ENCODE peak calls at places on chromosomes 1 and 21, in eight cellular contexts. R is RWPE2, N is psoas muscle, J is adrenal gland, B is ovary, Z is PC-9, I is thyroid gland, M is fibroblast of the aortic adventitia. E is an unnamed sample.

GRCh38 chr1:103333141-103333540 is 192.4 kb upstream of the RNPC3 start:
- DNase-seq in R (no peak), Z (no peak), J (no peak), I (no peak), B (no peak), N (no peak), M (no peak), E (no peak)

GRCh38 chr21:31326478-31327247 is 17.4 kb downstream of the TIAM1 start:
- DNase-seq in Z (no peak), J (no peak), M (peak), I (no peak), R (no peak), N (no peak), B (no peak), E (no peak)

GRCh38 chr1:29643838-29644440 is 407.6 kb downstream of the PTPRU start:
- DNase-seq in R (no peak), I (no peak), Z (no peak), N (no peak), M (no peak), J (no peak), B (no peak), E (no peak)

GRCh38 chr1:207999274-207999915 is 88.5 kb upstream of the CD34 start:
- DNase-seq in N (no peak), R (no peak), I (no peak), J (no peak), M (no peak), B (no peak), Z (no peak), E (no peak)

GRCh38 chr1:151936203-151936602 is 26.9 kb upstream of the THEM4 start:
- DNase-seq in N (no peak), B (no peak), Z (no peak), R (no peak), I (no peak), M (no peak), J (no peak), E (no peak)

GRCh38 chr1:112472142-112472541 is 36.6 kb upstream of the WNT2B start:
- DNase-seq in N (no peak), I (no peak), B (no peak), Z (peak), R (no peak), J (no peak), M (no peak), E (no peak)

GRCh38 chr1:89556716-89557442 is 32.2 kb downstream of the LRRC8B start:
- DNase-seq in M (no peak), I (no peak), Z (no peak), N (no peak), B (no peak), R (no peak), J (peak), E (no peak)

GRCh38 chr1:80799457-80799856 is 1001.3 kb upstream of the ADGRL2 start:
- DNase-seq in J (no peak), I (no peak), M (no peak), N (no peak), B (no peak), R (no peak), Z (no peak), E (no peak)

GRCh38 chr1:87805661-87806376 is 477.1 kb downstream of the LMO4 start:
- DNase-seq in B (no peak), Z (peak), N (no peak), I (peak), M (peak), R (no peak), J (no peak), E (no peak)

GRCh38 chr1:114352797-114353196 is 158.2 kb downstream of the TRIM33 start:
- DNase-seq in B (no peak), M (peak), J (no peak), Z (no peak), N (no peak), I (no peak), R (no peak), E (no peak)

GRCh38 chr1:97778718-97779117 is 142.1 kb downstream of the DPYD start:
- DNase-seq in R (no peak), M (peak), I (no peak), N (no peak), Z (no peak), J (no peak), B (no peak), E (no peak)

GRCh38 chr1:1059494-1060280 is 14.4 kb downstream of the RNF223 start:
- DNase-seq in Z (peak), R (no peak), I (peak), N (peak), B (peak), J (peak), M (peak), E (peak)

GRCh38 chr21:28636988-28637691 is 355.5 kb downstream of the LTN1 start:
- DNase-seq in B (no peak), N (no peak), M (peak), Z (peak), J (no peak), R (peak), I (no peak), E (peak)

GRCh38 chr1:241642593-241642944 is 2.4 kb upstream of the CHML start:
- DNase-seq in M (no peak), I (no peak), Z (no peak), B (no peak), J (no peak), R (no peak), N (no peak), E (no peak)

GRCh38 chr1:151537112-151537511 is 3.0 kb upstream of the TUFT1 start:
- DNase-seq in I (no peak), R (peak), M (peak), N (no peak), B (no peak), J (peak), Z (peak), E (peak)

GRCh38 chr1:98967122-98967521 is 37.5 kb downstream of the PLPPR5 start:
- DNase-seq in B (no peak), M (no peak), N (no peak), R (no peak), J (no peak), I (no peak), Z (no peak), E (no peak)

GRCh38 chr1:17829579-17829978 is 74.4 kb downstream of the ACTL8 start:
- DNase-seq in Z (no peak), I (peak), J (no peak), B (no peak), M (no peak), N (no peak), R (no peak), E (no peak)

GRCh38 chr21:36567216-36567917 is 87.4 kb upstream of the CLDN14 start:
- DNase-seq in N (no peak), B (no peak), R (no peak), I (no peak), M (peak), Z (no peak), J (no peak), E (no peak)

GRCh38 chr21:29133241-29133640 is 2.8 kb downstream of the MAP3K7CL start:
- DNase-seq in I (no peak), N (no peak), Z (no peak), R (no peak), B (no peak), M (no peak), J (no peak), E (no peak)

GRCh38 chr21:44290327-44291077 is 4.8 kb downstream of the AIRE start:
- DNase-seq in J (no peak), R (no peak), M (no peak), I (no peak), B (no peak), Z (no peak), N (peak), E (no peak)

GRCh38 chr21:44289381-44290010 is 3.8 kb downstream of the AIRE start:
- DNase-seq in N (peak), B (no peak), J (no peak), M (no peak), I (no peak), Z (no peak), R (no peak), E (no peak)

GRCh38 chr21:44286716-44287632 is 1.3 kb downstream of the AIRE start:
- DNase-seq in N (peak), I (no peak), M (no peak), B (no peak), R (no peak), J (no peak), Z (no peak), E (no peak)

GRCh38 chr21:44286086-44286715 is 525 bp downstream of the AIRE start:
- DNase-seq in M (no peak), J (no peak), R (no peak), N (peak), Z (no peak), I (no peak), B (no peak), E (no peak)

DNA sequence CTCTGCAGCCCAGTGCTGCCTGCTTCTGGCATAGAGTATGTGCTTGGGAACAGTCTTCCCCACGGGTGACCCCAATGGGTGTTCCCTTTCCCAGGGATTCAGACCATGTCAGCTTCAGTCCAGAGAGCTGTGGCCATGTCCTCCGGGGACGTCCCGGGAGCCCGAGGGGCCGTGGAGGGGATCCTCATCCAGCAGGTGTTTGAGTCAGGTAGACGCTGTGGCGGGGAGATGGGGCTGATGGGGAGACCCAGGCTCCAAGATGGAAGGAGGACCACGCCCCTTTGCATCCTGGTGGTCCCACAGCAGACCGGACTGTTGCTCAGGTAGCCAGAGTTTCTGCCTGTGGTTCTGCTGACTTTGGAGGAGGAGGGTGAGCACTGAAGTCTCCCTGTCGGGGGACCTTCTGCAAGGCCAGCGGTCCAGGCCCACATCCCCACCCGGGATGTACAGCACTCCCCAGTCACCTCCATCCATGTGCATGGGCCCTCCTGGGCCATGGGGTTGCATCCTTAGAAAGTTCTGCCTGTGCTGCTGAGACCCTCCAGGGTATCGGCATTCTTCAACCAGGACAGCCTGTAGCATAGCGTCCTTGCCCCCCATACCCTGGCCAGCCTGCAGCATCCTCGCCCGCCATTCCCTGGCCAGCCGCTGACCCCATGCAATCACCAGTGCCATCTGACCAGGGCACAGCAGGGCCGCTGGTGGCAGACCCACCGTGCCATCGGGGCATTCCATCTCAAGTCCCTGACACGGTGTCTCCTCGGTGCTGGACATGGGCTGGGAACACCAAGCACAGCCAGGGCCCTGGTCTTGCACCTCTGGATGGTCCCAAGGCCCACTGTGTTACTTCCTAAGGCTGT is 2.8 kb downstream of the AIRE start:
- DNase-seq in Z (no peak), B (no peak), M (no peak), R (no peak), J (no peak), N (peak), I (no peak), E (no peak)
- TF ChIP-seq CTCF in Z (no peak), B (no peak), M (no peak), R (no peak), J (no peak), N (no peak), I (no peak), E (no peak)

GRCh38 chr1:45016767-45017166 is 4.7 kb downstream of the UROD start:
- DNase-seq in R (no peak), J (no peak), N (no peak), I (no peak), M (no peak), B (no peak), Z (no peak), E (no peak)

GRCh38 chr1:45014403-45015028 is 2.5 kb downstream of the UROD start:
- DNase-seq in M (peak), R (no peak), Z (peak), N (peak), J (peak), I (peak), B (peak), E (peak)

GRCh38 chr1:45015683-45016082 is 3.6 kb downstream of the UROD start:
- DNase-seq in B (no peak), M (no peak), N (no peak), J (no peak), Z (no peak), R (no peak), I (no peak), E (no peak)

GRCh38 chr1:45016090-45016697 is 4.1 kb downstream of the UROD start:
- DNase-seq in J (no peak), Z (no peak), R (no peak), I (no peak), B (no peak), M (no peak), N (no peak), E (no peak)

DNA sequence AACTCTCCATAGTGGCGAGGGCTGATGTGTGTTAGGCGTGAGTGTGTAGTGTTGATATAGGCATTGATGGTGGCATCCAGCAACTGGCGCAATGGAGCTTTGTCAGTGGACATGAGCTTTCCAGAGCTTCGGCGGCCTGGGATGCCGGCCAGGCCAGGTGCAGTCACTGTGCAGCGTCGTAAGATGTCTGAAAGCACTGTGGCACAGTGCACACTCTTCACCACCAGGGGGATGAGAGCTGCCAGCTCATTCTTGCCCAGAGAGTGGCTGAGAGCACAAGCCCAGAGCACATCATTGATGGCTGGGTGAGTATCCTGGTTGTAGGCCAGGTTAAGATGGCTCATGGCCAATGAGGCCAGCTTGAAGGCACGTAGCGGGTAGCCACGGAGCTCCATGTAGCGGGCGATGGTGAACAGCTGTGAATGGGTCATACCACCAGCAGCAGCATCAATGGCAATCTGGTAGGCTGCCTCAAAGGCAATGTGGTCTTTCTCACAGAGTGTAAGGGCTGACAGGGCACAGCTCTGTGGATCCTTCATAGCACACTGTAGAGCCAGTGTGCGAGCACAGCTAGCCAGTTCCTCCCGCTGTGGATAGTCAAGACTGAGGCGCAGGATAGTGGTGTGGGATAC is 6.7 kb downstream of the UROD start:
- DNase-seq in Z (peak), I (peak), B (peak), J (peak), M (peak), R (no peak), N (no peak), E (peak)
- TF ChIP-seq CTCF in Z (peak), I (peak), B (no peak), J (peak), M (peak), R (peak), N (peak), E (peak)

GRCh38 chr1:100573960-100574359 is 36.0 kb downstream of the GPR88 start:
- DNase-seq in Z (no peak), R (no peak), I (no peak), J (no peak), M (no peak), B (no peak), N (no peak), E (no peak)

GRCh38 chr1:100569888-100570287 is 31.9 kb downstream of the GPR88 start:
- DNase-seq in B (no peak), R (no peak), M (no peak), Z (no peak), N (no peak), J (no peak), I (no peak), E (no peak)

GRCh38 chr1:100580446-100580845 is 42.5 kb downstream of the GPR88 start:
- DNase-seq in B (no peak), Z (no peak), J (no peak), N (no peak), R (no peak), I (no peak), M (no peak), E (no peak)

GRCh38 chr1:100578201-100578600 is 40.3 kb downstream of the GPR88 start:
- DNase-seq in J (no peak), M (no peak), I (no peak), R (no peak), B (no peak), N (no peak), Z (no peak), E (peak)

DNA sequence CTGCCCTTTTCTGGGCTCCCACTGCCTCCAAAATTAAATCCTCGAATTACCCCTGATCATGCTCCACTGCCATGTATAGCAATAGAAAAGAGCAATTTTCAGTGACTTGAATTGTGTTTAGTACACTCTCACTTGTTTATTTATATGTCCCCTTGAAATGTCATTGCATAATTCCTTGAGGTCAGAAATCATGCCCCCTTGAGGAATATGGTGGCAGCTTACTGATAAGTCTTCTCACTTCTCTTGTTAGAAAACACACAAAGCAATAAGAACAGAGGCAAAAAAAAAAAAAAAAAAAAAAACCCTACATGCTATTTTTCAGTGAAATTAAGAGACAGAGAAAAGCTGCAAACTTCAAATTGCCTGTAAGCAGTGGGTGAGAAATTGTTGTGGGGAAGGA is 37.5 kb downstream of the GPR88 start:
- DNase-seq in B (no peak), R (no peak), I (no peak), Z (no peak), J (no peak), N (no peak), M (no peak), E (no peak)
- TF ChIP-seq CTCF in B (no peak), R (no peak), I (no peak), Z (peak), J (no peak), N (no peak), M (no peak), E (no peak)

GRCh38 chr1:30877205-30877912 is 31.2 kb downstream of the SDC3 start:
- DNase-seq in N (peak), R (no peak), I (peak), Z (no peak), J (peak), M (peak), B (peak), E (peak)

GRCh38 chr1:30875916-30876315 is 32.6 kb downstream of the SDC3 start:
- DNase-seq in B (no peak), M (no peak), J (no peak), Z (no peak), I (no peak), N (no peak), R (no peak), E (no peak)

GRCh38 chr1:30878016-30878415 is 30.5 kb downstream of the SDC3 start:
- DNase-seq in N (no peak), B (no peak), M (no peak), J (no peak), Z (no peak), R (no peak), I (no peak), E (no peak)

GRCh38 chr1:30875197-30875596 is 33.4 kb downstream of the SDC3 start:
- DNase-seq in B (no peak), M (no peak), N (no peak), I (no peak), Z (no peak), R (no peak), J (no peak), E (no peak)

GRCh38 chr1:30876451-30877204 is 31.9 kb downstream of the SDC3 start:
- DNase-seq in R (no peak), B (no peak), J (no peak), M (no peak), I (no peak), Z (no peak), N (no peak), E (no peak)
- TF ChIP-seq CTCF in R (no peak), B (no peak), J (peak), M (peak), I (no peak), Z (no peak), N (no peak), E (peak)

GRCh38 chr1:60949826-60950197 is 132.5 kb upstream of the NFIA start:
- DNase-seq in Z (no peak), N (no peak), I (no peak), B (no peak), R (no peak), M (no peak), J (no peak), E (no peak)
- TF ChIP-seq CTCF in Z (no peak), N (no peak), I (no peak), B (no peak), R (no peak), M (no peak), J (no peak), E (no peak)

GRCh38 chr1:20648946-20649345 is 12.2 kb downstream of the DDOST start:
- DNase-seq in M (no peak), Z (no peak), J (no peak), B (no peak), N (no peak), R (no peak), I (no peak), E (no peak)

GRCh38 chr1:20652300-20652699 is 8.9 kb downstream of the DDOST start:
- DNase-seq in M (no peak), B (no peak), J (no peak), N (no peak), R (no peak), I (no peak), Z (no peak), E (no peak)

GRCh38 chr1:20657024-20657423 is 4.1 kb downstream of the DDOST start:
- DNase-seq in M (no peak), I (no peak), Z (no peak), J (no peak), R (no peak), N (no peak), B (no peak), E (no peak)

GRCh38 chr1:20658166-20658915 is 2.8 kb downstream of the DDOST start:
- DNase-seq in Z (no peak), R (no peak), N (no peak), I (no peak), J (no peak), M (no peak), B (no peak), E (no peak)

GRCh38 chr1:20654104-20654690 is 7.0 kb downstream of the DDOST start:
- DNase-seq in Z (no peak), J (peak), R (no peak), I (no peak), N (peak), M (peak), B (no peak), E (no peak)
- TF ChIP-seq CTCF in Z (no peak), J (no peak), R (no peak), I (no peak), N (no peak), M (no peak), B (no peak), E (no peak)

GRCh38 chr21:35254752-35255138 is 205.6 kb upstream of the RUNX1 start:
- DNase-seq in M (no peak), Z (no peak), B (no peak), N (no peak), I (no peak), R (no peak), J (no peak), E (no peak)

GRCh38 chr21:35257413-35257812 is 208.3 kb upstream of the RUNX1 start:
- DNase-seq in M (peak), Z (peak), I (peak), B (peak), N (peak), J (peak), R (peak), E (peak)

GRCh38 chr21:35259452-35259851 is 210.3 kb upstream of the RUNX1 start:
- DNase-seq in M (no peak), J (no peak), I (no peak), R (no peak), B (no peak), Z (no peak), N (no peak), E (no peak)

GRCh38 chr21:35256468-35256988 is 207.4 kb upstream of the RUNX1 start:
- DNase-seq in I (peak), B (peak), M (peak), N (peak), R (peak), J (peak), Z (peak), E (peak)

DNA sequence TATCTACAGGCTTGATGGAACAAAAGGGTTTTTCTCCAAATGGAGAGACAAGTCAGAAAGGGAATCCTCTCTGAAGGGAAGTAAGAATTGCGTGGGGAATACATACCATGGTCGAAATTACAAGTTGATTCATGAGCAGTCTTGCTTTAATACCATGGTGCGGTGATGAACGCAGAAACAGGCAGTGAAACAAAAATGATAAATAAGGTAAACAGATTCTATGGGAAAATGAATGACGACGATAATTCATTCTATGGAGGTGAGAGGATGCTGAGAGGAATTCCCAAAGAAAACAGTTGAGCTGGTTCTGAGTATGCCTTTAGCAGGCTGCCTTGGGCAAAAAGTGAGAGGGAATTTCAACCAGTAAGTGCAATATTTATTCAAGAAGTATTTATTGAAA is 209.4 kb upstream of the RUNX1 start:
- DNase-seq in I (no peak), B (no peak), R (no peak), N (no peak), Z (no peak), M (no peak), J (no peak), E (no peak)
- TF ChIP-seq CTCF in I (no peak), B (no peak), R (no peak), N (no peak), Z (no peak), M (no peak), J (no peak), E (no peak)